ENCODE peak calls at places on chromosomes 13 and 19, in five cellular contexts. U is stimulated activated CD4-positive, alpha-beta T cell treated with anti-CD3 and anti-CD28 coated beads, Interleukin-1b, Interleukin-23, amount 100 ng/mL, for 24 hours; X is cerebellum; Z is SW 1271; S is activated T-helper 1 cell treated with anti-CD3 and anti-CD28 coated beads, Interleukin-2, amount 50 U/mL, for 16 hours. P is an unnamed sample.

GRCh38 chr13:45055902-45056648 is 64.2 kb upstream of the GTF2F2 start:
- DNase-seq in U (no peak), X (no peak), Z (no peak), S (no peak), P (peak; percentile 41)

GRCh38 chr19:17504030-17504429 is 7.4 kb upstream of the PGLS start:
- DNase-seq in U (no peak), X (no peak), Z (no peak), S (no peak), P (no peak)

GRCh38 chr19:3324405-3324856 is 42.0 kb upstream of the NFIC start:
- DNase-seq in U (peak; percentile 75), X (no peak), Z (peak; percentile 34), S (peak; percentile 59), P (no peak)

GRCh38 chr13:67267136-67267535 is 37.0 kb upstream of the PCDH9 start:
- DNase-seq in U (no peak), X (no peak), Z (no peak), S (no peak), P (no peak)

GRCh38 chr13:36924001-36924400 is 4.0 kb upstream of the SMAD9 start:
- DNase-seq in U (no peak), X (no peak), Z (no peak), S (no peak), P (no peak)

GRCh38 chr13:52371736-52372247 is 34.2 kb downstream of the THSD1 start:
- DNase-seq in U (no peak), X (no peak), Z (no peak), S (no peak), P (peak; percentile 88)

GRCh38 chr13:101576452-101576851 is 124.0 kb downstream of the ITGBL1 start:
- DNase-seq in U (no peak), X (no peak), Z (no peak), S (no peak), P (no peak)

GRCh38 chr19:737591-738093 is 13.3 kb upstream of the MISP start:
- DNase-seq in U (peak; percentile 49), X (peak; percentile 56), Z (peak; percentile 21), S (peak; percentile 27), P (peak; percentile 38)

GRCh38 chr13:94479559-94480095 is at the start of gene DCT:
- DNase-seq in U (no peak), X (no peak), Z (no peak), S (no peak), P (peak; percentile 77)

GRCh38 chr19:4013886-4014540 is 6.5 kb downstream of the PIAS4 start:
- DNase-seq in U (no peak), X (no peak), Z (no peak), S (no peak), P (no peak)

GRCh38 chr13:63085851-63086250 is 1670.2 kb upstream of the PCDH20 start:
- DNase-seq in U (no peak), X (no peak), Z (no peak), S (no peak), P (no peak)

GRCh38 chr13:23898101-23898500 is 799 bp upstream of the C1QTNF9B start:
- DNase-seq in U (no peak), X (no peak), Z (no peak), S (no peak), P (no peak)

P was measured in COLO829.